ENCODE peak calls at places on chromosome 21, in seven cellular contexts. V is heart left ventricle; K is stimulated activated CD4-positive, alpha-beta T cell treated with anti-CD3 and anti-CD28 coated beads, Interleukin-15, amount 100 ng/mL, for 1 hour; B is activated T-helper 1 cell treated with anti-CD3 and anti-CD28 coated beads, Interleukin-12 subunit alpha, Interleukin-12 subunit beta, Interleukin-2, Interleukin-4 antibody, amounts not matched to agents 30 ng/mL and 10 ng/mL and 1 ng/mL, durations not matched to agents 14 hours and 24 hours and 36 hours; J is activated CD4-positive, CD25-positive, alpha-beta regulatory T cell treated with anti-CD3 and anti-CD28 coated beads, Interleukin-2, amount 50 U/mL, for 72 hours; N is fibroblast of lung; Q is neural crest cell. Z is an unnamed sample.

GRCh38 chr21:38234395-38235142 is 22.2 kb upstream of the KCNJ15 start:
- DNase-seq in J (no peak), Q (no peak), K (no peak), B (no peak), N (no peak), V (no peak), Z (no peak)

GRCh38 chr21:45559216-45560105 is 17.2 kb upstream of the SLC19A1 start:
- DNase-seq in V (no peak), N (no peak), B (no peak), K (no peak), J (peak), Q (no peak), Z (no peak)

GRCh38 chr21:27292229-27292628 is 325.3 kb upstream of the ADAMTS5 start:
- DNase-seq in Q (no peak), B (no peak), J (no peak), K (no peak), V (no peak), N (no peak), Z (no peak)

GRCh38 chr21:27040738-27041137 is 73.8 kb upstream of the ADAMTS5 start:
- DNase-seq in J (no peak), V (no peak), B (no peak), N (no peak), Q (no peak), K (no peak), Z (no peak)

GRCh38 chr21:42621828-42622199 is 31.6 kb upstream of the PDE9A start:
- DNase-seq in Q (no peak), N (no peak), K (no peak), J (no peak), B (no peak), V (no peak), Z (no peak)

GRCh38 chr21:30434033-30434631 is 4.1 kb downstream of the KRTAP13-4 start:
- DNase-seq in J (no peak), V (no peak), B (no peak), N (peak), K (no peak), Q (peak), Z (no peak)

GRCh38 chr21:32371913-32372314 is 20.9 kb downstream of the URB1 start:
- DNase-seq in J (no peak), N (peak), B (no peak), Q (no peak), V (no peak), K (no peak), Z (no peak)

GRCh38 chr21:42153746-42154145 is 65.2 kb upstream of the ABCG1 start:
- DNase-seq in J (peak), V (no peak), B (no peak), N (no peak), K (no peak), Q (no peak), Z (no peak)

GRCh38 chr21:31429500-31429899 is 85.4 kb upstream of the TIAM1 start:
- DNase-seq in Q (no peak), V (no peak), J (no peak), B (no peak), N (no peak), K (no peak), Z (no peak)

GRCh38 chr21:39737376-39738000 is 7.5 kb upstream of the IGSF5 start:
- DNase-seq in J (no peak), Q (no peak), K (no peak), B (no peak), N (no peak), V (no peak), Z (no peak)

GRCh38 chr21:15928196-15928595 is 198.4 kb downstream of the USP25 start:
- DNase-seq in Q (no peak), K (no peak), J (no peak), N (no peak), V (no peak), B (no peak), Z (no peak)

GRCh38 chr21:42538479-42539275 is 25.0 kb downstream of the SLC37A1 start:
- DNase-seq in K (no peak), N (no peak), Q (no peak), B (no peak), J (no peak), V (peak), Z (no peak)

GRCh38 chr21:41712201-41712600 is 54.7 kb downstream of the RIPK4 start:
- DNase-seq in N (no peak), J (no peak), Q (no peak), V (no peak), K (no peak), B (no peak), Z (no peak)

GRCh38 chr21:42258150-42258884 is 39.4 kb downstream of the ABCG1 start:
- DNase-seq in B (peak), N (peak), J (peak), K (peak), Q (peak), V (peak), Z (peak)

GRCh38 chr21:14382486-14382834 is 486 bp downstream of the HSPA13 start:
- DNase-seq in J (no peak), V (no peak), K (peak), Q (no peak), N (peak), B (no peak), Z (peak)